ENCODE peak calls at places on chromosome 15, in ten cellular contexts. One of them, this sample, is unnamed.

GRCh38 chr15:69843927-69844326 is 253.8 kb downstream of the TLE3 start:
- DNase-seq in Right ventricle myocardium superior: peak
- DNase-seq in amygdala: no peak
- DNase-seq in activated T-cell treated with anti-CD3 and anti-CD28 coated beads for 1 hour: no peak
- DNase-seq in activated T-helper 1 cell treated with anti-CD3 and anti-CD28 coated beads, Interleukin-12 subunit alpha, Interleukin-12 subunit beta, Interleukin-2, Interleukin-4 antibody, amounts not matched to agents 30 ng/mL and 10 ng/mL and 1 ng/mL, durations not matched to agents 14 hours and 24 hours and 36 hours: no peak
- DNase-seq in putamen: no peak
- DNase-seq in B cell: no peak
- DNase-seq in BJ: no peak
- DNase-seq in naive thymus-derived CD8-positive, alpha-beta T cell: no peak
- DNase-seq in stimulated activated CD4-positive, alpha-beta T cell treated with anti-CD3 and anti-CD28 coated beads, Interleukin-1b, Interleukin-23, amount 100 ng/mL, for 4 hours: no peak
- DNase-seq in this sample: no peak

GRCh38 chr15:99507732-99508571 is 57.8 kb upstream of the MEF2A start:
- DNase-seq in amygdala: no peak
- DNase-seq in Right ventricle myocardium superior: no peak
- DNase-seq in stimulated activated CD4-positive, alpha-beta T cell treated with anti-CD3 and anti-CD28 coated beads, Interleukin-1b, Interleukin-23, amount 100 ng/mL, for 4 hours: no peak
- DNase-seq in activated T-helper 1 cell treated with anti-CD3 and anti-CD28 coated beads, Interleukin-12 subunit alpha, Interleukin-12 subunit beta, Interleukin-2, Interleukin-4 antibody, amounts not matched to agents 30 ng/mL and 10 ng/mL and 1 ng/mL, durations not matched to agents 14 hours and 24 hours and 36 hours: no peak
- DNase-seq in naive thymus-derived CD8-positive, alpha-beta T cell: no peak
- DNase-seq in activated T-cell treated with anti-CD3 and anti-CD28 coated beads for 1 hour: no peak
- DNase-seq in putamen: no peak
- DNase-seq in B cell: peak
- DNase-seq in BJ: no peak
- DNase-seq in this sample: peak

GRCh38 chr15:27095809-27096580 is 125.0 kb downstream of the GABRG3 start:
- DNase-seq in naive thymus-derived CD8-positive, alpha-beta T cell: no peak
- DNase-seq in B cell: no peak
- DNase-seq in activated T-helper 1 cell treated with anti-CD3 and anti-CD28 coated beads, Interleukin-12 subunit alpha, Interleukin-12 subunit beta, Interleukin-2, Interleukin-4 antibody, amounts not matched to agents 30 ng/mL and 10 ng/mL and 1 ng/mL, durations not matched to agents 14 hours and 24 hours and 36 hours: no peak
- DNase-seq in putamen: no peak
- DNase-seq in amygdala: no peak
- DNase-seq in BJ: no peak
- DNase-seq in stimulated activated CD4-positive, alpha-beta T cell treated with anti-CD3 and anti-CD28 coated beads, Interleukin-1b, Interleukin-23, amount 100 ng/mL, for 4 hours: no peak
- DNase-seq in activated T-cell treated with anti-CD3 and anti-CD28 coated beads for 1 hour: no peak
- DNase-seq in Right ventricle myocardium superior: no peak
- DNase-seq in this sample: peak

GRCh38 chr15:62242999-62243398 is 77.9 kb upstream of the C2CD4B start:
- DNase-seq in B cell: no peak
- DNase-seq in stimulated activated CD4-positive, alpha-beta T cell treated with anti-CD3 and anti-CD28 coated beads, Interleukin-1b, Interleukin-23, amount 100 ng/mL, for 4 hours: no peak
- DNase-seq in naive thymus-derived CD8-positive, alpha-beta T cell: no peak
- DNase-seq in BJ: no peak
- DNase-seq in Right ventricle myocardium superior: no peak
- DNase-seq in putamen: no peak
- DNase-seq in activated T-cell treated with anti-CD3 and anti-CD28 coated beads for 1 hour: no peak
- DNase-seq in activated T-helper 1 cell treated with anti-CD3 and anti-CD28 coated beads, Interleukin-12 subunit alpha, Interleukin-12 subunit beta, Interleukin-2, Interleukin-4 antibody, amounts not matched to agents 30 ng/mL and 10 ng/mL and 1 ng/mL, durations not matched to agents 14 hours and 24 hours and 36 hours: no peak
- DNase-seq in amygdala: no peak
- DNase-seq in this sample: no peak

GRCh38 chr15:78365931-78366330 is 25.8 kb downstream of the CRABP1 start:
- DNase-seq in stimulated activated CD4-positive, alpha-beta T cell treated with anti-CD3 and anti-CD28 coated beads, Interleukin-1b, Interleukin-23, amount 100 ng/mL, for 4 hours: no peak
- DNase-seq in naive thymus-derived CD8-positive, alpha-beta T cell: no peak
- DNase-seq in BJ: no peak
- DNase-seq in putamen: no peak
- DNase-seq in B cell: no peak
- DNase-seq in activated T-cell treated with anti-CD3 and anti-CD28 coated beads for 1 hour: no peak
- DNase-seq in Right ventricle myocardium superior: peak
- DNase-seq in amygdala: no peak
- DNase-seq in activated T-helper 1 cell treated with anti-CD3 and anti-CD28 coated beads, Interleukin-12 subunit alpha, Interleukin-12 subunit beta, Interleukin-2, Interleukin-4 antibody, amounts not matched to agents 30 ng/mL and 10 ng/mL and 1 ng/mL, durations not matched to agents 14 hours and 24 hours and 36 hours: no peak
- DNase-seq in this sample: no peak

GRCh38 chr15:87609474-87609873 is 647.1 kb downstream of the NTRK3 start:
- DNase-seq in activated T-helper 1 cell treated with anti-CD3 and anti-CD28 coated beads, Interleukin-12 subunit alpha, Interleukin-12 subunit beta, Interleukin-2, Interleukin-4 antibody, amounts not matched to agents 30 ng/mL and 10 ng/mL and 1 ng/mL, durations not matched to agents 14 hours and 24 hours and 36 hours: no peak
- DNase-seq in stimulated activated CD4-positive, alpha-beta T cell treated with anti-CD3 and anti-CD28 coated beads, Interleukin-1b, Interleukin-23, amount 100 ng/mL, for 4 hours: no peak
- DNase-seq in activated T-cell treated with anti-CD3 and anti-CD28 coated beads for 1 hour: no peak
- DNase-seq in B cell: no peak
- DNase-seq in putamen: no peak
- DNase-seq in naive thymus-derived CD8-positive, alpha-beta T cell: no peak
- DNase-seq in amygdala: no peak
- DNase-seq in Right ventricle myocardium superior: no peak
- DNase-seq in BJ: peak
- DNase-seq in this sample: no peak

GRCh38 chr15:80950291-80951078 is 39.1 kb downstream of the MESD start:
- DNase-seq in activated T-helper 1 cell treated with anti-CD3 and anti-CD28 coated beads, Interleukin-12 subunit alpha, Interleukin-12 subunit beta, Interleukin-2, Interleukin-4 antibody, amounts not matched to agents 30 ng/mL and 10 ng/mL and 1 ng/mL, durations not matched to agents 14 hours and 24 hours and 36 hours: no peak
- DNase-seq in putamen: no peak
- DNase-seq in BJ: no peak
- DNase-seq in stimulated activated CD4-positive, alpha-beta T cell treated with anti-CD3 and anti-CD28 coated beads, Interleukin-1b, Interleukin-23, amount 100 ng/mL, for 4 hours: no peak
- DNase-seq in amygdala: no peak
- DNase-seq in B cell: no peak
- DNase-seq in naive thymus-derived CD8-positive, alpha-beta T cell: no peak
- DNase-seq in activated T-cell treated with anti-CD3 and anti-CD28 coated beads for 1 hour: no peak
- DNase-seq in Right ventricle myocardium superior: no peak
- DNase-seq in this sample: no peak

GRCh38 chr15:67146214-67146613 is 80.8 kb downstream of the SMAD3 start:
- DNase-seq in activated T-cell treated with anti-CD3 and anti-CD28 coated beads for 1 hour: no peak
- DNase-seq in B cell: no peak
- DNase-seq in amygdala: no peak
- DNase-seq in stimulated activated CD4-positive, alpha-beta T cell treated with anti-CD3 and anti-CD28 coated beads, Interleukin-1b, Interleukin-23, amount 100 ng/mL, for 4 hours: no peak
- DNase-seq in naive thymus-derived CD8-positive, alpha-beta T cell: no peak
- DNase-seq in BJ: no peak
- DNase-seq in putamen: no peak
- DNase-seq in activated T-helper 1 cell treated with anti-CD3 and anti-CD28 coated beads, Interleukin-12 subunit alpha, Interleukin-12 subunit beta, Interleukin-2, Interleukin-4 antibody, amounts not matched to agents 30 ng/mL and 10 ng/mL and 1 ng/mL, durations not matched to agents 14 hours and 24 hours and 36 hours: no peak
- DNase-seq in Right ventricle myocardium superior: peak
- DNase-seq in this sample: no peak

GRCh38 chr15:70722266-70723123 is 40.9 kb downstream of the UACA start:
- DNase-seq in B cell: peak
- DNase-seq in activated T-helper 1 cell treated with anti-CD3 and anti-CD28 coated beads, Interleukin-12 subunit alpha, Interleukin-12 subunit beta, Interleukin-2, Interleukin-4 antibody, amounts not matched to agents 30 ng/mL and 10 ng/mL and 1 ng/mL, durations not matched to agents 14 hours and 24 hours and 36 hours: no peak
- DNase-seq in naive thymus-derived CD8-positive, alpha-beta T cell: peak
- DNase-seq in activated T-cell treated with anti-CD3 and anti-CD28 coated beads for 1 hour: no peak
- DNase-seq in stimulated activated CD4-positive, alpha-beta T cell treated with anti-CD3 and anti-CD28 coated beads, Interleukin-1b, Interleukin-23, amount 100 ng/mL, for 4 hours: no peak
- DNase-seq in BJ: no peak
- DNase-seq in putamen: no peak
- DNase-seq in amygdala: no peak
- DNase-seq in Right ventricle myocardium superior: no peak
- DNase-seq in this sample: no peak

GRCh38 chr15:75723847-75724660 is 11.4 kb upstream of the CSPG4 start:
- DNase-seq in stimulated activated CD4-positive, alpha-beta T cell treated with anti-CD3 and anti-CD28 coated beads, Interleukin-1b, Interleukin-23, amount 100 ng/mL, for 4 hours: no peak
- DNase-seq in activated T-cell treated with anti-CD3 and anti-CD28 coated beads for 1 hour: no peak
- DNase-seq in Right ventricle myocardium superior: peak
- DNase-seq in amygdala: no peak
- DNase-seq in putamen: no peak
- DNase-seq in BJ: peak
- DNase-seq in naive thymus-derived CD8-positive, alpha-beta T cell: no peak
- DNase-seq in activated T-helper 1 cell treated with anti-CD3 and anti-CD28 coated beads, Interleukin-12 subunit alpha, Interleukin-12 subunit beta, Interleukin-2, Interleukin-4 antibody, amounts not matched to agents 30 ng/mL and 10 ng/mL and 1 ng/mL, durations not matched to agents 14 hours and 24 hours and 36 hours: peak
- DNase-seq in B cell: peak
- DNase-seq in this sample: peak

GRCh38 chr15:60426870-60427528 is 29.2 kb upstream of the ANXA2 start:
- DNase-seq in BJ: peak
- DNase-seq in putamen: no peak
- DNase-seq in stimulated activated CD4-positive, alpha-beta T cell treated with anti-CD3 and anti-CD28 coated beads, Interleukin-1b, Interleukin-23, amount 100 ng/mL, for 4 hours: no peak
- DNase-seq in naive thymus-derived CD8-positive, alpha-beta T cell: no peak
- DNase-seq in activated T-cell treated with anti-CD3 and anti-CD28 coated beads for 1 hour: no peak
- DNase-seq in Right ventricle myocardium superior: no peak
- DNase-seq in activated T-helper 1 cell treated with anti-CD3 and anti-CD28 coated beads, Interleukin-12 subunit alpha, Interleukin-12 subunit beta, Interleukin-2, Interleukin-4 antibody, amounts not matched to agents 30 ng/mL and 10 ng/mL and 1 ng/mL, durations not matched to agents 14 hours and 24 hours and 36 hours: no peak
- DNase-seq in amygdala: no peak
- DNase-seq in B cell: no peak
- DNase-seq in this sample: no peak

GRCh38 chr15:71069693-71070092 is 45.6 kb upstream of the THSD4 start:
- DNase-seq in B cell: no peak
- DNase-seq in naive thymus-derived CD8-positive, alpha-beta T cell: no peak
- DNase-seq in stimulated activated CD4-positive, alpha-beta T cell treated with anti-CD3 and anti-CD28 coated beads, Interleukin-1b, Interleukin-23, amount 100 ng/mL, for 4 hours: no peak
- DNase-seq in BJ: no peak
- DNase-seq in amygdala: no peak
- DNase-seq in activated T-cell treated with anti-CD3 and anti-CD28 coated beads for 1 hour: no peak
- DNase-seq in putamen: no peak
- DNase-seq in Right ventricle myocardium superior: no peak
- DNase-seq in activated T-helper 1 cell treated with anti-CD3 and anti-CD28 coated beads, Interleukin-12 subunit alpha, Interleukin-12 subunit beta, Interleukin-2, Interleukin-4 antibody, amounts not matched to agents 30 ng/mL and 10 ng/mL and 1 ng/mL, durations not matched to agents 14 hours and 24 hours and 36 hours: no peak
- DNase-seq in this sample: no peak

GRCh38 chr15:42368096-42368495 is 8.8 kb downstream of the CAPN3 start:
- DNase-seq in B cell: no peak
- DNase-seq in naive thymus-derived CD8-positive, alpha-beta T cell: no peak
- DNase-seq in activated T-helper 1 cell treated with anti-CD3 and anti-CD28 coated beads, Interleukin-12 subunit alpha, Interleukin-12 subunit beta, Interleukin-2, Interleukin-4 antibody, amounts not matched to agents 30 ng/mL and 10 ng/mL and 1 ng/mL, durations not matched to agents 14 hours and 24 hours and 36 hours: no peak
- DNase-seq in putamen: no peak
- DNase-seq in activated T-cell treated with anti-CD3 and anti-CD28 coated beads for 1 hour: no peak
- DNase-seq in Right ventricle myocardium superior: no peak
- DNase-seq in stimulated activated CD4-positive, alpha-beta T cell treated with anti-CD3 and anti-CD28 coated beads, Interleukin-1b, Interleukin-23, amount 100 ng/mL, for 4 hours: no peak
- DNase-seq in amygdala: no peak
- DNase-seq in BJ: no peak
- DNase-seq in this sample: no peak

GRCh38 chr15:89673162-89673506 is 6.0 kb downstream of the PLIN1 start:
- DNase-seq in BJ: no peak
- DNase-seq in activated T-helper 1 cell treated with anti-CD3 and anti-CD28 coated beads, Interleukin-12 subunit alpha, Interleukin-12 subunit beta, Interleukin-2, Interleukin-4 antibody, amounts not matched to agents 30 ng/mL and 10 ng/mL and 1 ng/mL, durations not matched to agents 14 hours and 24 hours and 36 hours: no peak
- DNase-seq in amygdala: no peak
- DNase-seq in stimulated activated CD4-positive, alpha-beta T cell treated with anti-CD3 and anti-CD28 coated beads, Interleukin-1b, Interleukin-23, amount 100 ng/mL, for 4 hours: no peak
- DNase-seq in activated T-cell treated with anti-CD3 and anti-CD28 coated beads for 1 hour: no peak
- DNase-seq in putamen: no peak
- DNase-seq in naive thymus-derived CD8-positive, alpha-beta T cell: no peak
- DNase-seq in B cell: no peak
- DNase-seq in Right ventricle myocardium superior: no peak
- DNase-seq in this sample: no peak

GRCh38 chr15:90871097-90871715 is 2.8 kb downstream of the FURIN start:
- DNase-seq in BJ: no peak
- DNase-seq in activated T-helper 1 cell treated with anti-CD3 and anti-CD28 coated beads, Interleukin-12 subunit alpha, Interleukin-12 subunit beta, Interleukin-2, Interleukin-4 antibody, amounts not matched to agents 30 ng/mL and 10 ng/mL and 1 ng/mL, durations not matched to agents 14 hours and 24 hours and 36 hours: no peak
- DNase-seq in putamen: no peak
- DNase-seq in B cell: peak
- DNase-seq in stimulated activated CD4-positive, alpha-beta T cell treated with anti-CD3 and anti-CD28 coated beads, Interleukin-1b, Interleukin-23, amount 100 ng/mL, for 4 hours: peak
- DNase-seq in naive thymus-derived CD8-positive, alpha-beta T cell: peak
- DNase-seq in activated T-cell treated with anti-CD3 and anti-CD28 coated beads for 1 hour: peak
- DNase-seq in Right ventricle myocardium superior: no peak
- DNase-seq in amygdala: no peak
- DNase-seq in this sample: no peak

GRCh38 chr15:63172376-63173115 is 15.3 kb upstream of the RPS27L start:
- DNase-seq in activated T-cell treated with anti-CD3 and anti-CD28 coated beads for 1 hour: no peak
- DNase-seq in amygdala: no peak
- DNase-seq in activated T-helper 1 cell treated with anti-CD3 and anti-CD28 coated beads, Interleukin-12 subunit alpha, Interleukin-12 subunit beta, Interleukin-2, Interleukin-4 antibody, amounts not matched to agents 30 ng/mL and 10 ng/mL and 1 ng/mL, durations not matched to agents 14 hours and 24 hours and 36 hours: no peak
- DNase-seq in stimulated activated CD4-positive, alpha-beta T cell treated with anti-CD3 and anti-CD28 coated beads, Interleukin-1b, Interleukin-23, amount 100 ng/mL, for 4 hours: no peak
- DNase-seq in naive thymus-derived CD8-positive, alpha-beta T cell: no peak
- DNase-seq in BJ: no peak
- DNase-seq in Right ventricle myocardium superior: no peak
- DNase-seq in B cell: no peak
- DNase-seq in putamen: no peak
- DNase-seq in this sample: no peak

GRCh38 chr15:52256930-52257733 is 38.5 kb downstream of the MYO5C start:
- DNase-seq in activated T-helper 1 cell treated with anti-CD3 and anti-CD28 coated beads, Interleukin-12 subunit alpha, Interleukin-12 subunit beta, Interleukin-2, Interleukin-4 antibody, amounts not matched to agents 30 ng/mL and 10 ng/mL and 1 ng/mL, durations not matched to agents 14 hours and 24 hours and 36 hours: no peak
- DNase-seq in B cell: no peak
- DNase-seq in BJ: no peak
- DNase-seq in activated T-cell treated with anti-CD3 and anti-CD28 coated beads for 1 hour: no peak
- DNase-seq in amygdala: no peak
- DNase-seq in Right ventricle myocardium superior: no peak
- DNase-seq in naive thymus-derived CD8-positive, alpha-beta T cell: no peak
- DNase-seq in stimulated activated CD4-positive, alpha-beta T cell treated with anti-CD3 and anti-CD28 coated beads, Interleukin-1b, Interleukin-23, amount 100 ng/mL, for 4 hours: no peak
- DNase-seq in putamen: no peak
- DNase-seq in this sample: no peak

GRCh38 chr15:57026016-57026602 is 107.7 kb downstream of the TCF12 start:
- DNase-seq in stimulated activated CD4-positive, alpha-beta T cell treated with anti-CD3 and anti-CD28 coated beads, Interleukin-1b, Interleukin-23, amount 100 ng/mL, for 4 hours: no peak
- DNase-seq in putamen: no peak
- DNase-seq in activated T-helper 1 cell treated with anti-CD3 and anti-CD28 coated beads, Interleukin-12 subunit alpha, Interleukin-12 subunit beta, Interleukin-2, Interleukin-4 antibody, amounts not matched to agents 30 ng/mL and 10 ng/mL and 1 ng/mL, durations not matched to agents 14 hours and 24 hours and 36 hours: no peak
- DNase-seq in activated T-cell treated with anti-CD3 and anti-CD28 coated beads for 1 hour: no peak
- DNase-seq in BJ: no peak
- DNase-seq in B cell: no peak
- DNase-seq in amygdala: no peak
- DNase-seq in naive thymus-derived CD8-positive, alpha-beta T cell: no peak
- DNase-seq in Right ventricle myocardium superior: no peak
- DNase-seq in this sample: no peak

GRCh38 chr15:79339588-79340314 is 28.8 kb downstream of the TMED3 start:
- DNase-seq in B cell: peak
- DNase-seq in activated T-cell treated with anti-CD3 and anti-CD28 coated beads for 1 hour: no peak
- DNase-seq in Right ventricle myocardium superior: no peak
- DNase-seq in naive thymus-derived CD8-positive, alpha-beta T cell: peak
- DNase-seq in BJ: peak
- DNase-seq in stimulated activated CD4-positive, alpha-beta T cell treated with anti-CD3 and anti-CD28 coated beads, Interleukin-1b, Interleukin-23, amount 100 ng/mL, for 4 hours: no peak
- DNase-seq in amygdala: no peak
- DNase-seq in activated T-helper 1 cell treated with anti-CD3 and anti-CD28 coated beads, Interleukin-12 subunit alpha, Interleukin-12 subunit beta, Interleukin-2, Interleukin-4 antibody, amounts not matched to agents 30 ng/mL and 10 ng/mL and 1 ng/mL, durations not matched to agents 14 hours and 24 hours and 36 hours: no peak
- DNase-seq in putamen: peak
- DNase-seq in this sample: no peak

GRCh38 chr15:99749386-99749785 is 16.1 kb upstream of the LYSMD4 start:
- DNase-seq in naive thymus-derived CD8-positive, alpha-beta T cell: no peak
- DNase-seq in activated T-helper 1 cell treated with anti-CD3 and anti-CD28 coated beads, Interleukin-12 subunit alpha, Interleukin-12 subunit beta, Interleukin-2, Interleukin-4 antibody, amounts not matched to agents 30 ng/mL and 10 ng/mL and 1 ng/mL, durations not matched to agents 14 hours and 24 hours and 36 hours: no peak
- DNase-seq in stimulated activated CD4-positive, alpha-beta T cell treated with anti-CD3 and anti-CD28 coated beads, Interleukin-1b, Interleukin-23, amount 100 ng/mL, for 4 hours: no peak
- DNase-seq in B cell: no peak
- DNase-seq in activated T-cell treated with anti-CD3 and anti-CD28 coated beads for 1 hour: no peak
- DNase-seq in BJ: no peak
- DNase-seq in amygdala: no peak
- DNase-seq in Right ventricle myocardium superior: no peak
- DNase-seq in putamen: no peak
- DNase-seq in this sample: no peak

GRCh38 chr15:48426047-48426446 is 94.8 kb downstream of the DUT start:
- DNase-seq in naive thymus-derived CD8-positive, alpha-beta T cell: no peak
- DNase-seq in activated T-helper 1 cell treated with anti-CD3 and anti-CD28 coated beads, Interleukin-12 subunit alpha, Interleukin-12 subunit beta, Interleukin-2, Interleukin-4 antibody, amounts not matched to agents 30 ng/mL and 10 ng/mL and 1 ng/mL, durations not matched to agents 14 hours and 24 hours and 36 hours: no peak
- DNase-seq in amygdala: no peak
- DNase-seq in B cell: no peak
- DNase-seq in putamen: no peak
- DNase-seq in BJ: no peak
- DNase-seq in activated T-cell treated with anti-CD3 and anti-CD28 coated beads for 1 hour: no peak
- DNase-seq in Right ventricle myocardium superior: no peak
- DNase-seq in stimulated activated CD4-positive, alpha-beta T cell treated with anti-CD3 and anti-CD28 coated beads, Interleukin-1b, Interleukin-23, amount 100 ng/mL, for 4 hours: no peak
- DNase-seq in this sample: no peak

GRCh38 chr15:81073796-81074195 is 60.3 kb upstream of the CFAP161 start:
- DNase-seq in activated T-helper 1 cell treated with anti-CD3 and anti-CD28 coated beads, Interleukin-12 subunit alpha, Interleukin-12 subunit beta, Interleukin-2, Interleukin-4 antibody, amounts not matched to agents 30 ng/mL and 10 ng/mL and 1 ng/mL, durations not matched to agents 14 hours and 24 hours and 36 hours: no peak
- DNase-seq in naive thymus-derived CD8-positive, alpha-beta T cell: no peak
- DNase-seq in putamen: no peak
- DNase-seq in amygdala: no peak
- DNase-seq in B cell: no peak
- DNase-seq in BJ: no peak
- DNase-seq in stimulated activated CD4-positive, alpha-beta T cell treated with anti-CD3 and anti-CD28 coated beads, Interleukin-1b, Interleukin-23, amount 100 ng/mL, for 4 hours: no peak
- DNase-seq in activated T-cell treated with anti-CD3 and anti-CD28 coated beads for 1 hour: no peak
- DNase-seq in Right ventricle myocardium superior: no peak
- DNase-seq in this sample: no peak

This sample was measured in posterior cingulate gyrus.